ENCODE peak calls at places on chromosomes 5 and 9, in six cellular contexts. One of them, this sample, is unnamed.

GRCh38 chr5:1465966-1466471 is 20.8 kb upstream of the SLC6A3 start:
- DNase-seq in naive thymus-derived CD4-positive, alpha-beta T cell: no peak
- DNase-seq in mesenchymal stem cell: no peak
- DNase-seq in iPS-NIHi11: no peak
- DNase-seq in NCI-H748 treated with DMSO at 0.1 percent for 48 hours: no peak
- DNase-seq in IMR-90: no peak
- DNase-seq in this sample: no peak

GRCh38 chr5:175868996-175869638 is 2.3 kb upstream of the CPLX2 start:
- DNase-seq in naive thymus-derived CD4-positive, alpha-beta T cell: no peak
- DNase-seq in mesenchymal stem cell: no peak
- DNase-seq in iPS-NIHi11: no peak
- DNase-seq in NCI-H748 treated with DMSO at 0.1 percent for 48 hours: no peak
- DNase-seq in IMR-90: no peak
- DNase-seq in this sample: no peak

GRCh38 chr5:123012321-123012720 is 24.2 kb downstream of the PPIC start:
- DNase-seq in naive thymus-derived CD4-positive, alpha-beta T cell: no peak
- DNase-seq in mesenchymal stem cell: no peak
- DNase-seq in iPS-NIHi11: no peak
- DNase-seq in NCI-H748 treated with DMSO at 0.1 percent for 48 hours: no peak
- DNase-seq in IMR-90: no peak
- DNase-seq in this sample: no peak

GRCh38 chr9:113299800-113300292 is 3.3 kb downstream of the RNF183 start:
- DNase-seq in naive thymus-derived CD4-positive, alpha-beta T cell: no peak
- DNase-seq in mesenchymal stem cell: no peak
- DNase-seq in iPS-NIHi11: no peak
- DNase-seq in NCI-H748 treated with DMSO at 0.1 percent for 48 hours: no peak
- DNase-seq in IMR-90: no peak
- DNase-seq in this sample: no peak

GRCh38 chr5:75234251-75234650 is 2.4 kb downstream of the ANKRD31 start:
- DNase-seq in naive thymus-derived CD4-positive, alpha-beta T cell: no peak
- DNase-seq in mesenchymal stem cell: no peak
- DNase-seq in iPS-NIHi11: no peak
- DNase-seq in NCI-H748 treated with DMSO at 0.1 percent for 48 hours: no peak
- DNase-seq in IMR-90: no peak
- DNase-seq in this sample: no peak

GRCh38 chr5:74648835-74649286 is 8.3 kb upstream of the ENC1 start:
- DNase-seq in naive thymus-derived CD4-positive, alpha-beta T cell: peak
- DNase-seq in mesenchymal stem cell: peak
- DNase-seq in iPS-NIHi11: peak
- DNase-seq in NCI-H748 treated with DMSO at 0.1 percent for 48 hours: peak
- DNase-seq in IMR-90: peak
- DNase-seq in this sample: no peak

GRCh38 chr5:40842351-40842750 is 1.2 kb downstream of the CARD6 start:
- DNase-seq in naive thymus-derived CD4-positive, alpha-beta T cell: no peak
- DNase-seq in mesenchymal stem cell: peak
- DNase-seq in iPS-NIHi11: no peak
- DNase-seq in NCI-H748 treated with DMSO at 0.1 percent for 48 hours: no peak
- DNase-seq in IMR-90: peak
- DNase-seq in this sample: no peak

GRCh38 chr9:107738789-107739188 is 249.2 kb upstream of the KLF4 start:
- DNase-seq in naive thymus-derived CD4-positive, alpha-beta T cell: no peak
- DNase-seq in mesenchymal stem cell: no peak
- DNase-seq in iPS-NIHi11: no peak
- DNase-seq in NCI-H748 treated with DMSO at 0.1 percent for 48 hours: no peak
- DNase-seq in IMR-90: peak
- DNase-seq in this sample: no peak

GRCh38 chr9:71209890-71210289 is 88.5 kb upstream of the TRPM3 start:
- DNase-seq in naive thymus-derived CD4-positive, alpha-beta T cell: no peak
- DNase-seq in mesenchymal stem cell: no peak
- DNase-seq in iPS-NIHi11: no peak
- DNase-seq in NCI-H748 treated with DMSO at 0.1 percent for 48 hours: no peak
- DNase-seq in IMR-90: no peak
- DNase-seq in this sample: no peak

GRCh38 chr9:118230319-118230718 is 526.1 kb downstream of the TLR4 start:
- DNase-seq in naive thymus-derived CD4-positive, alpha-beta T cell: no peak
- DNase-seq in mesenchymal stem cell: no peak
- DNase-seq in iPS-NIHi11: no peak
- DNase-seq in NCI-H748 treated with DMSO at 0.1 percent for 48 hours: no peak
- DNase-seq in IMR-90: no peak
- DNase-seq in this sample: no peak

GRCh38 chr5:132457371-132458225 is 33.0 kb downstream of the IRF1 start:
- DNase-seq in naive thymus-derived CD4-positive, alpha-beta T cell: peak
- DNase-seq in mesenchymal stem cell: peak
- DNase-seq in iPS-NIHi11: no peak
- DNase-seq in NCI-H748 treated with DMSO at 0.1 percent for 48 hours: no peak
- DNase-seq in IMR-90: peak
- DNase-seq in this sample: no peak

GRCh38 chr5:177468329-177469058 is 4.9 kb downstream of the DBN1 start:
- DNase-seq in naive thymus-derived CD4-positive, alpha-beta T cell: no peak
- DNase-seq in mesenchymal stem cell: no peak
- DNase-seq in iPS-NIHi11: no peak
- DNase-seq in NCI-H748 treated with DMSO at 0.1 percent for 48 hours: no peak
- DNase-seq in IMR-90: peak
- DNase-seq in this sample: no peak

GRCh38 chr9:116287721-116288120 is 134.1 kb downstream of the PAPPA start:
- DNase-seq in naive thymus-derived CD4-positive, alpha-beta T cell: no peak
- DNase-seq in mesenchymal stem cell: no peak
- DNase-seq in iPS-NIHi11: no peak
- DNase-seq in NCI-H748 treated with DMSO at 0.1 percent for 48 hours: no peak
- DNase-seq in IMR-90: peak
- DNase-seq in this sample: no peak

GRCh38 chr9:76868897-76869296 is 37.0 kb downstream of the PRUNE2 start:
- DNase-seq in naive thymus-derived CD4-positive, alpha-beta T cell: no peak
- DNase-seq in mesenchymal stem cell: no peak
- DNase-seq in iPS-NIHi11: no peak
- DNase-seq in NCI-H748 treated with DMSO at 0.1 percent for 48 hours: peak
- DNase-seq in IMR-90: no peak
- DNase-seq in this sample: no peak

GRCh38 chr5:86175224-86175623 is 442.5 kb upstream of the COX7C start:
- DNase-seq in naive thymus-derived CD4-positive, alpha-beta T cell: no peak
- DNase-seq in mesenchymal stem cell: peak
- DNase-seq in iPS-NIHi11: no peak
- DNase-seq in NCI-H748 treated with DMSO at 0.1 percent for 48 hours: no peak
- DNase-seq in IMR-90: no peak
- DNase-seq in this sample: no peak

GRCh38 chr9:242461-243080 is 27.9 kb downstream of the DOCK8 start:
- DNase-seq in naive thymus-derived CD4-positive, alpha-beta T cell: no peak
- DNase-seq in mesenchymal stem cell: no peak
- DNase-seq in iPS-NIHi11: no peak
- DNase-seq in NCI-H748 treated with DMSO at 0.1 percent for 48 hours: no peak
- DNase-seq in IMR-90: peak
- DNase-seq in this sample: no peak

GRCh38 chr5:159912033-159912800 is 4.1 kb upstream of the ADRA1B start:
- DNase-seq in naive thymus-derived CD4-positive, alpha-beta T cell: no peak
- DNase-seq in mesenchymal stem cell: peak
- DNase-seq in iPS-NIHi11: no peak
- DNase-seq in NCI-H748 treated with DMSO at 0.1 percent for 48 hours: no peak
- DNase-seq in IMR-90: peak
- DNase-seq in this sample: no peak

GRCh38 chr9:95481000-95481399 is 35.8 kb downstream of the PTCH1 start:
- DNase-seq in naive thymus-derived CD4-positive, alpha-beta T cell: no peak
- DNase-seq in mesenchymal stem cell: no peak
- DNase-seq in iPS-NIHi11: no peak
- DNase-seq in NCI-H748 treated with DMSO at 0.1 percent for 48 hours: no peak
- DNase-seq in IMR-90: no peak
- DNase-seq in this sample: no peak

GRCh38 chr5:158286827-158287226 is 427.9 kb upstream of the CLINT1 start:
- DNase-seq in naive thymus-derived CD4-positive, alpha-beta T cell: no peak
- DNase-seq in mesenchymal stem cell: no peak
- DNase-seq in iPS-NIHi11: no peak
- DNase-seq in NCI-H748 treated with DMSO at 0.1 percent for 48 hours: no peak
- DNase-seq in IMR-90: no peak
- DNase-seq in this sample: no peak

GRCh38 chr9:113927277-113927676 is 51.2 kb downstream of the ZNF618 start:
- DNase-seq in naive thymus-derived CD4-positive, alpha-beta T cell: no peak
- DNase-seq in mesenchymal stem cell: no peak
- DNase-seq in iPS-NIHi11: no peak
- DNase-seq in NCI-H748 treated with DMSO at 0.1 percent for 48 hours: no peak
- DNase-seq in IMR-90: no peak
- DNase-seq in this sample: peak

GRCh38 chr5:123810253-123810652 is 298.3 kb downstream of the CSNK1G3 start:
- DNase-seq in naive thymus-derived CD4-positive, alpha-beta T cell: no peak
- DNase-seq in mesenchymal stem cell: no peak
- DNase-seq in iPS-NIHi11: no peak
- DNase-seq in NCI-H748 treated with DMSO at 0.1 percent for 48 hours: peak
- DNase-seq in IMR-90: no peak
- DNase-seq in this sample: no peak

GRCh38 chr5:14206028-14206725 is 63.0 kb downstream of the TRIO start:
- DNase-seq in naive thymus-derived CD4-positive, alpha-beta T cell: no peak
- DNase-seq in mesenchymal stem cell: peak
- DNase-seq in iPS-NIHi11: no peak
- DNase-seq in NCI-H748 treated with DMSO at 0.1 percent for 48 hours: no peak
- DNase-seq in IMR-90: no peak
- DNase-seq in this sample: no peak

GRCh38 chr5:143564417-143564816 is 160.9 kb upstream of the NR3C1 start:
- DNase-seq in naive thymus-derived CD4-positive, alpha-beta T cell: no peak
- DNase-seq in mesenchymal stem cell: no peak
- DNase-seq in iPS-NIHi11: no peak
- DNase-seq in NCI-H748 treated with DMSO at 0.1 percent for 48 hours: no peak
- DNase-seq in IMR-90: no peak
- DNase-seq in this sample: no peak

GRCh38 chr5:12023614-12024241 is 119.5 kb upstream of the CTNND2 start:
- DNase-seq in naive thymus-derived CD4-positive, alpha-beta T cell: no peak
- DNase-seq in mesenchymal stem cell: peak
- DNase-seq in iPS-NIHi11: peak
- DNase-seq in NCI-H748 treated with DMSO at 0.1 percent for 48 hours: peak
- DNase-seq in IMR-90: peak
- DNase-seq in this sample: no peak

GRCh38 chr5:1190915-1191314 is 10.5 kb upstream of the SLC6A19 start:
- DNase-seq in naive thymus-derived CD4-positive, alpha-beta T cell: no peak
- DNase-seq in mesenchymal stem cell: no peak
- DNase-seq in iPS-NIHi11: no peak
- DNase-seq in NCI-H748 treated with DMSO at 0.1 percent for 48 hours: no peak
- DNase-seq in IMR-90: no peak
- DNase-seq in this sample: no peak

GRCh38 chr9:68685770-68686169 is 19.3 kb upstream of the PIP5K1B start:
- DNase-seq in naive thymus-derived CD4-positive, alpha-beta T cell: no peak
- DNase-seq in mesenchymal stem cell: no peak
- DNase-seq in iPS-NIHi11: peak
- DNase-seq in NCI-H748 treated with DMSO at 0.1 percent for 48 hours: peak
- DNase-seq in IMR-90: no peak
- DNase-seq in this sample: no peak

GRCh38 chr5:96297867-96298266 is 135.2 kb downstream of the PCSK1 start:
- DNase-seq in naive thymus-derived CD4-positive, alpha-beta T cell: no peak
- DNase-seq in mesenchymal stem cell: peak
- DNase-seq in iPS-NIHi11: no peak
- DNase-seq in NCI-H748 treated with DMSO at 0.1 percent for 48 hours: no peak
- DNase-seq in IMR-90: peak
- DNase-seq in this sample: no peak

GRCh38 chr5:142115937-142116614 is 7.5 kb downstream of the NDFIP1 start:
- DNase-seq in naive thymus-derived CD4-positive, alpha-beta T cell: no peak
- DNase-seq in mesenchymal stem cell: no peak
- DNase-seq in iPS-NIHi11: no peak
- DNase-seq in NCI-H748 treated with DMSO at 0.1 percent for 48 hours: no peak
- DNase-seq in IMR-90: peak
- DNase-seq in this sample: no peak

GRCh38 chr5:55897905-55898304 is 46.7 kb downstream of the IL31RA start:
- DNase-seq in naive thymus-derived CD4-positive, alpha-beta T cell: no peak
- DNase-seq in mesenchymal stem cell: no peak
- DNase-seq in iPS-NIHi11: no peak
- DNase-seq in NCI-H748 treated with DMSO at 0.1 percent for 48 hours: no peak
- DNase-seq in IMR-90: peak
- DNase-seq in this sample: no peak

GRCh38 chr9:98199388-98200033 is 7.1 kb upstream of the CORO2A start:
- DNase-seq in naive thymus-derived CD4-positive, alpha-beta T cell: no peak
- DNase-seq in mesenchymal stem cell: no peak
- DNase-seq in iPS-NIHi11: peak
- DNase-seq in NCI-H748 treated with DMSO at 0.1 percent for 48 hours: no peak
- DNase-seq in IMR-90: no peak
- DNase-seq in this sample: no peak

GRCh38 chr9:112520646-112521045 is 34.0 kb downstream of the KIAA1958 start:
- DNase-seq in naive thymus-derived CD4-positive, alpha-beta T cell: no peak
- DNase-seq in mesenchymal stem cell: no peak
- DNase-seq in iPS-NIHi11: no peak
- DNase-seq in NCI-H748 treated with DMSO at 0.1 percent for 48 hours: no peak
- DNase-seq in IMR-90: no peak
- DNase-seq in this sample: no peak

GRCh38 chr5:62190173-62190572 is 115.8 kb upstream of the KIF2A start:
- DNase-seq in naive thymus-derived CD4-positive, alpha-beta T cell: no peak
- DNase-seq in mesenchymal stem cell: no peak
- DNase-seq in iPS-NIHi11: no peak
- DNase-seq in NCI-H748 treated with DMSO at 0.1 percent for 48 hours: no peak
- DNase-seq in IMR-90: no peak
- DNase-seq in this sample: no peak

This sample was measured in ecto neural progenitor cell.